ENCODE peak calls at places on chromosomes 1 and 21, in six cellular contexts. U, X, H, B, J and T are unnamed samples.

GRCh38 chr1:22111620-22112019 is 31.3 kb downstream of the WNT4 start:
- DNase-seq in X (no peak), H (no peak), J (peak; percentile 76), B (no peak), U (peak; percentile 72), T (no peak)

GRCh38 chr1:2543543-2544092 is 12.6 kb upstream of the TNFRSF14 start:
- DNase-seq in H (no peak), J (peak; percentile 60), X (no peak), B (no peak), U (peak; percentile 27), T (peak; percentile 68)

GRCh38 chr1:80751204-80751603 is 1049.5 kb upstream of the ADGRL2 start:
- DNase-seq in J (no peak), H (no peak), B (no peak), U (no peak), X (no peak), T (no peak)

GRCh38 chr1:36323636-36324321 is at the start of gene EVA1B:
- DNase-seq in X (peak; percentile 86), H (peak; percentile 89), J (peak; percentile 92), U (peak; percentile 82), B (peak; percentile 79), T (peak; percentile 50)

GRCh38 chr1:187689137-187689536 is 860.4 kb downstream of the PLA2G4A start:
- DNase-seq in B (no peak), H (no peak), U (peak; percentile 90), J (peak; percentile 6), X (no peak), T (no peak)

GRCh38 chr21:29387598-29387997 is 88.9 kb downstream of the BACH1 start:
- DNase-seq in H (no peak), J (no peak), B (no peak), U (no peak), X (no peak), T (no peak)

GRCh38 chr1:230280906-230281413 is 145.2 kb downstream of the PGBD5 start:
- DNase-seq in J (no peak), H (no peak), B (no peak), X (no peak), U (no peak), T (no peak)

GRCh38 chr1:245645894-245646293 is 491.1 kb downstream of the KIF26B start:
- DNase-seq in U (no peak), X (no peak), J (no peak), H (no peak), B (no peak), T (no peak)

GRCh38 chr21:38140192-38140905 is 116.4 kb upstream of the KCNJ15 start:
- DNase-seq in U (peak; percentile 25), H (no peak), J (peak; percentile 71), X (peak; percentile 49), B (no peak), T (no peak)

GRCh38 chr1:208709981-208710380 is 465.8 kb upstream of the PLXNA2 start:
- DNase-seq in B (no peak), X (no peak), U (no peak), H (no peak), J (no peak), T (no peak)

GRCh38 chr21:37367758-37368535 is 1.4 kb downstream of the DYRK1A start:
- DNase-seq in B (peak; percentile 61), J (peak; percentile 48), H (no peak), X (peak; percentile 42), U (peak; percentile 35), T (no peak)

GRCh38 chr1:88595355-88595754 is 88.7 kb upstream of the PKN2 start:
- DNase-seq in H (no peak), B (no peak), J (peak; percentile 61), X (no peak), U (peak; percentile 57), T (no peak)

GRCh38 chr1:163182330-163182949 is 20.3 kb downstream of the RGS5 start:
- DNase-seq in B (no peak), J (no peak), H (no peak), X (no peak), U (no peak), T (no peak)

GRCh38 chr1:29586991-29587745 is 350.8 kb downstream of the PTPRU start:
- DNase-seq in U (peak; percentile 19), H (no peak), B (peak; percentile 11), J (no peak), X (no peak), T (no peak)

GRCh38 chr1:198876371-198876871 is 237.6 kb downstream of the PTPRC start:
- DNase-seq in X (no peak), U (no peak), J (no peak), H (peak; percentile 42), B (peak; percentile 48), T (peak; percentile 36)

GRCh38 chr1:244356371-244356770 is 95.3 kb downstream of the ADSS2 start:
- DNase-seq in J (no peak), B (no peak), X (no peak), H (no peak), U (no peak), T (no peak)

GRCh38 chr1:27488523-27489138 is 1.3 kb downstream of the WASF2 start:
- DNase-seq in J (peak; percentile 68), H (no peak), U (peak; percentile 33), B (no peak), X (no peak), T (no peak)

GRCh38 chr1:211642870-211643269 is 32.6 kb downstream of the NEK2 start:
- DNase-seq in U (no peak), X (no peak), H (no peak), J (no peak), B (peak; percentile 31), T (no peak)

GRCh38 chr1:164561007-164561406 is 2.0 kb downstream of the PBX1 start:
- DNase-seq in X (no peak), U (no peak), H (no peak), J (no peak), B (no peak), T (no peak)

DNA sequence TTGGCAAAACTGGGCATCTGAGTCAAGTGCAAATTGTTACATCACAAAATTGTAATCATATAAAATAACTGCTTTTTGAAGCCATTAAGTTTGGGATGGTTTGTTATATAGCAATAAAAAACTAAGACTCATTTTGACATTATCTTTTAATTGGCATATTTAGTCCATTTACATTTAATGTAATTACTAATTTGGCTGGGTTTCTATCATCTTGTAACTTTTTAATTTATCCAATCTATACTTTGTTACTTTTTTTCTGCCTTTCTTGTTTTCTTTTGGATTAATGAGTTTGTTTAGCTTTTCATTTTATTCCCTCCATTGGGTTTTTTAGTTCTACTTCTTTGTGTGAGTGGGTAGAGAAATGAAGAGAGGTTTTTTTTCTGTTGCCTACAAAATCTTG is 76.3 kb downstream of the DRAM2 start:
- DNase-seq in X (no peak), U (no peak), H (no peak), J (no peak), B (no peak), T (no peak)
- H3K9me3 ChIP-seq in X (peaks cover 8% of the 10 kb centered on the region), U (no peaks in the 10 kb centered on the region), H (no peaks in the 10 kb centered on the region), J (peaks cover 15% of the 10 kb centered on the region), B (peaks cover 9% of the 10 kb centered on the region), T (no peaks in the 10 kb centered on the region)

GRCh38 chr1:56968878-56969495 is 3.2 kb upstream of the C8B start:
- DNase-seq in U (no peak), B (no peak), J (no peak), H (no peak), X (no peak), T (no peak)
- H2AK5ac ChIP-seq in U (no peak overlapping the region), B (no peak overlapping the region), J (no peak overlapping the region), H (no peak overlapping the region), X (no peak overlapping the region), T (no peak overlapping the region)

GRCh38 chr1:156814571-156815260 is 1.9 kb downstream of the SH2D2A start:
- DNase-seq in J (no peak), B (no peak), H (no peak), U (no peak), X (no peak), T (no peak)

GRCh38 chr1:156812293-156812990 is 4.2 kb downstream of the SH2D2A start:
- DNase-seq in X (no peak), H (no peak), B (no peak), U (no peak), J (no peak), T (no peak)

GRCh38 chr1:156813750-156814570 is 2.7 kb downstream of the SH2D2A start:
- DNase-seq in H (peak; percentile 87), J (peak; percentile 43), X (peak; percentile 34), B (peak; percentile 91), U (peak; percentile 33), T (peak; percentile 27)

GRCh38 chr1:156815307-156815826 is 1.3 kb downstream of the SH2D2A start:
- DNase-seq in X (peak; percentile 21), J (peak; percentile 94), B (no peak), U (peak; percentile 90), H (no peak), T (no peak)

GRCh38 chr1:156813298-156813697 is 3.4 kb downstream of the SH2D2A start:
- DNase-seq in U (no peak), B (no peak), H (no peak), X (no peak), J (no peak), T (no peak)
- H3K23ac ChIP-seq in U (peak overlapping the region; percentile 4), B (no peak overlapping the region), H (no peak overlapping the region), X (no peak overlapping the region), J (no peak overlapping the region), T (peak overlapping the region; percentile 12)

DNA sequence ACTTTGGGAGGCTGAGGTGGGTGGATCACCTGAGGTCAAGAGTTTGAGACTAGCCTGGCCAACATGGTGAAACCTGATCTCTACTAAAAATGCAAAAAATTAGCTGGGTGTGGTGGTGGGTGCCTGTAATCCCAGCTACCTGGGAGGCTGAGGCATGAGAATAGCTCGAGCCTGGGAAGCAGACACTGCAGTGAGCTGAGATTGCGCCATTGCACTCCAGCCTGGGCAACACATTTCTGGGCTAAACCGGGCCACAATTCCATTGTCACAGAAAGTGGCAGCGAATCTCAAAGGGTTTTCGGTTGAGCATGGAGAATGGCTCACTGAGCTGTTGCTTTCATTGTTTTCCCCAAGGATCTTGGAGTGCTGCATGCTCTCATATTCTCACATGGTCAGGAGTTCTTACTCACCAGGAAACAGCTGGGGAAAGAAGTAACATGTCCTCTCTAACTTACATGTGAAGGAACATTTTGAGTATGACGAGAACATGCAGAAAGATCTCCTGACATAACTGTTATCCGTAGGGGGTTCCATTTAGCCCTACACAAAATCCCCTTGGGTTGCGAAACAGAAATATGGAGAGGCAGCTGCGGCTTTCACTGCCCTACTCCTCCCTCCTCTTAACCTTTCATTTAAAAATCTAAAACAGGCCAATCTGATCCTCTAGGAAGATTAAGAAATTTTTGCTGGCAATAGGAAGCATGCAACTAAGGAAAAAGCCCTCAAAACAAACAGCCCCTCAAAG is 341.1 kb downstream of the PCP4 start:
- DNase-seq in X (peak; percentile 64), H (no peak), B (no peak), U (no peak), J (no peak), T (no peak)
- H3K9me3 ChIP-seq in X (no peaks in the 10 kb centered on the region), H (no peaks in the 10 kb centered on the region), B (no peaks in the 10 kb centered on the region), U (peaks cover 26% of the 10 kb centered on the region), J (no peaks in the 10 kb centered on the region), T (no peaks in the 10 kb centered on the region)

GRCh38 chr21:41369105-41369914 is 7.5 kb downstream of the MX2 start:
- DNase-seq in B (peak; percentile 80), U (no peak), H (peak; percentile 80), J (peak; percentile 30), X (peak; percentile 8), T (peak; percentile 56)
- H2AK5ac ChIP-seq in B (no peak overlapping the region), U (no peak overlapping the region), H (no peak overlapping the region), J (no peak overlapping the region), X (no peak overlapping the region), T (no peak overlapping the region)

GRCh38 chr1:15756143-15757015 is 2.2 kb upstream of the FBLIM1 start:
- DNase-seq in J (no peak), U (no peak), H (peak; percentile 63), B (no peak), X (no peak), T (no peak)
- H3K23ac ChIP-seq in J (no peak overlapping the region), U (no peak overlapping the region), H (no peak overlapping the region), B (no peak overlapping the region), X (no peak overlapping the region), T (peak overlapping the region; percentile 89)